ENCODE peak calls at places on chromosomes 2 and 18, in four cellular contexts. L, O, K and F are unnamed samples.

GRCh38 chr2:62578837-62579640 is 73.0 kb upstream of the TMEM17 start:
- DNase-seq in L (peak), O (no peak), K (no peak), F (no peak)

GRCh38 chr2:172229125-172229524 is 126.4 kb upstream of the DLX2 start:
- DNase-seq in L (no peak), O (no peak), K (no peak), F (no peak)

GRCh38 chr2:175807031-175807873 is 194.8 kb downstream of the LNPK start:
- DNase-seq in L (no peak), O (no peak), K (no peak), F (no peak)

GRCh38 chr2:98025481-98026037 is 29.8 kb upstream of the TMEM131 start:
- DNase-seq in L (no peak), O (no peak), K (no peak), F (no peak)

GRCh38 chr2:128318776-128319456 is at the start of gene HS6ST1:
- DNase-seq in L (peak), O (peak), K (peak), F (peak)

GRCh38 chr18:34707670-34708069 is 2.4 kb upstream of the DTNA start:
- DNase-seq in L (no peak), O (no peak), K (no peak), F (no peak)

GRCh38 chr2:109209412-109209811 is 80.4 kb downstream of the SH3RF3 start:
- DNase-seq in L (no peak), O (no peak), K (no peak), F (no peak)

GRCh38 chr2:41937464-41937861 is 110.4 kb upstream of the PKDCC start:
- DNase-seq in L (no peak), O (no peak), K (no peak), F (no peak)

GRCh38 chr2:134402385-134402784 is 148.5 kb downstream of the MGAT5 start:
- DNase-seq in L (peak), O (no peak), K (no peak), F (no peak)

GRCh38 chr2:127661949-127662510 is 13.3 kb downstream of the LIMS2 start:
- DNase-seq in L (no peak), O (no peak), K (no peak), F (no peak)

GRCh38 chr2:28394331-28394877 is 1.7 kb downstream of the FOSL2 start:
- DNase-seq in L (no peak), O (no peak), K (no peak), F (no peak)
- TF ChIP-seq POLR2AphosphoS5 in L (no peak), O (no peak), K (no peak), F (no peak)

DNA sequence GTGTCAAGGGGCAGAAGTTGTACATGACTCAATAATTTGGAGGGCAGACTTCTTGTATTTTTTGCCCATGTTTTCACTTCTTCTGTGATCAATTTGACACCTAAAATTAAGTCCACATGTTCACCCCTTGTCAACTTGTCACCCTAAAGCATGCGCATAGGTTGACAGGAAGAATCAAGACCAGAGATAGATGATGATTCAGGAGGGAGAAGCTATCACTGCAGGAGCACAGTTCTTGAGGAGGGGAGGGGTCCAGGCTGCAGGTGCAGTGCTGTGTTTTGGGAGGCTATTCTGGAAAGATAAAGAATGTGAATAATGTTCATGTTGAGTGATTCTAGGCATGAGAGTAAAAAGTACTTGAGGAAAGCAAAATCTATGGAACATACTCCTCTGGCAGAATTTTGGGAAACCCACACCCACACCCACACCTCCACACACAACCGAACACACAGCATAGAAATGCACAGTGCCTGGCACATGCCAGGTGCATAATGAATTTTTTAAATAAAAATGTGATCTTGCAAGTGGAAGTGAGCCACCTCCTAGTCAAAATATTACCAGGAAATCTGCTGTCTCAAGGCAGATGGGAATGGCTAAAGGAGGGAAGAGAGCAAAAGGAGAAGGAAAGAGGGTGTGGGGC is 249.2 kb upstream of the MEX3C start:
- DNase-seq in L (no peak), O (no peak), K (no peak), F (no peak)
- TF ChIP-seq TAF1 in L (no peak), O (no peak), K (no peak), F (no peak)

DNA sequence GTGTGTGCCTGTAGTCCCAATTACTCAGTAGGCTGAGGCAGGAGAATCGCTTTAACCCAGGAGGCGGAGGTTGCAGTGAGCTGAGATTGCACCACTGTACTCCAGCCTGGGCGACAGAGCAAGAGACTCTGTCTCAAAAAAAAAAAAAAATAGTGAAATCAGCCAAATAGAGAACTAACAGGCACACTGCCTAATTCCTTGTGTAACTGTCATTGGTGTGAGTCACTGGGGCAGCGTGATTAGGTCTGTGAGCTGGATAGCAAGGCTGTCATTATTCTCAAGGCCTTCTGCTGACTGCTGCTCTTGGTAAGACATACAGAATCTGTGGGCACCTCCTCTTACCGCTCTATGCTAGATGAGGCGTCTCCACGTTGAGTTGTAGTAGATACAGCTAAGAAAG is 270.3 kb downstream of the NEDD4L start:
- DNase-seq in L (peak), O (no peak), K (no peak), F (no peak)
- TF ChIP-seq POLR2A in L (no peak), O (no peak), K (no peak), F (no peak)

GRCh38 chr2:156435725-156436476 is at the start of gene GPD2:
- DNase-seq in L (no peak), O (peak), K (peak), F (peak)
- TF ChIP-seq POLR2AphosphoS5 in L (no peak), O (peak), K (peak), F (peak)

GRCh38 chr18:51668101-51668500 is 470.6 kb upstream of the MEX3C start:
- DNase-seq in L (peak), O (peak), K (peak), F (no peak)
- TF ChIP-seq TAF1 in L (no peak), O (no peak), K (no peak), F (no peak)

GRCh38 chr18:48952287-48953095 is 1.7 kb upstream of the SMAD7 start:
- DNase-seq in L (no peak), O (peak), K (no peak), F (no peak)

GRCh38 chr18:48949606-48950535 is 894 bp downstream of the SMAD7 start:
- DNase-seq in L (no peak), O (peak), K (no peak), F (no peak)

GRCh38 chr18:48950536-48951447 is at the start of gene SMAD7:
- DNase-seq in L (no peak), O (peak), K (no peak), F (no peak)

GRCh38 chr18:48953096-48953706 is 2.4 kb upstream of the SMAD7 start:
- DNase-seq in L (no peak), O (no peak), K (no peak), F (no peak)

GRCh38 chr18:48951448-48952286 is 902 bp upstream of the SMAD7 start:
- DNase-seq in L (peak), O (peak), K (peak), F (peak)
- TF ChIP-seq POLR2A in L (peak), O (no peak), K (no peak), F (peak)

DNA sequence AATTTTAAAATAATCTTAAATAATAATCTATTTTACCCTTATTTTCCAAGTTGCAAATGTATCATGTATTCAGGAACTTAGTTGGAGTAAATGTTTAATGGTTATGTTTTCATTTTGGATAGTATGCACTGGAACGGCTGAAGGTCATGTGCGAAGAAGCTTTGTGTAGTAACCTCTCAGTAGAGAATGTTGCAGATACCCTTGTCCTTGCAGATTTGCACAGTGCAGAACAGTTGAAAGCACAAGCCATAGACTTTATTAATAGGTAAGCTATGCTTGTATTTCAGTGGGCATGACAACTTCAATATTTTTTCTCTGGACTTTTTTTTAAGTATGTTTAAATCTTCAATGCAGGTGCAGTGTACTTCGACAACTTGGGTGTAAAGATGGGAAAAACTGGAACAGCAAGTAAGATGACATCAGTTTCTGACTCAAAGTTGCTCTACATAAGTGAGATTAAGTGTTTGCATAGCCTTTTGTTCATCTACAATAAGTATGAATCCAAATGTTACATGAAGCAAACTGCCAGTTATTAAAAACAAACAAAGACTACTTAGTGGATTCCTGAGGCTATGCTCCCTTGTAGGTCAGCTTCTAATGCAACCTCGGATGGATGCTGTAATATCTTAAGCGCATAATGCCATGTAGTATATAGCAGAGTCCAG is 63.1 kb downstream of the SPOPL start:
- DNase-seq in L (no peak), O (no peak), K (no peak), F (no peak)
- TF ChIP-seq POLR2AphosphoS5 in L (no peak), O (no peak), K (no peak), F (no peak)

DNA sequence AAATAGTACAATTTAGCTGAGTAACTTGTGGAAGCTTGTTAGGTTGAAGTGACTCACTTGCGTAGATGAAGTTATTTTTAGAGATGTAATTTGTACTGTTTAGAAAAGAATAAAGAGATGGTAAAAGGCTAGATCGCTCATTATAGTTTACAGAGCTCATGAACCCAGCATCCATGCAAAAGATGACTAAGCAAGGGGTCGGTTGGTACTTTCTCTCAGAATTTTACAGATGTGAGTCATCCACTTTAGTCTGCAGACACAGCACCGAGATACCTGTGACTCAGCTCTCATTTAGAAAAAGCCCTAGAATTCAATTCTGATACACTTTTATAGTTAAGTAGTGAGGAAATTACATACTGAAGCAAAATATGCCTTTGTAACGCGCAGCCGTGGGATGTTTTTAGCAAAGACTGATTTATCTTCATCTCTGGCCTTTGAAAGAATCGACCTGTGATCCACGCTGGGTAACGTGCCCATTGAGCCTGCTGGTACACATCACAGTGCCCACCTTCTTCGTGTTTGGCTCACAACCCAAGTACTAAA is 116.5 kb upstream of the FOSL2 start:
- DNase-seq in L (no peak), O (peak), K (no peak), F (no peak)
- TF ChIP-seq TAF1 in L (no peak), O (no peak), K (no peak), F (no peak)

DNA sequence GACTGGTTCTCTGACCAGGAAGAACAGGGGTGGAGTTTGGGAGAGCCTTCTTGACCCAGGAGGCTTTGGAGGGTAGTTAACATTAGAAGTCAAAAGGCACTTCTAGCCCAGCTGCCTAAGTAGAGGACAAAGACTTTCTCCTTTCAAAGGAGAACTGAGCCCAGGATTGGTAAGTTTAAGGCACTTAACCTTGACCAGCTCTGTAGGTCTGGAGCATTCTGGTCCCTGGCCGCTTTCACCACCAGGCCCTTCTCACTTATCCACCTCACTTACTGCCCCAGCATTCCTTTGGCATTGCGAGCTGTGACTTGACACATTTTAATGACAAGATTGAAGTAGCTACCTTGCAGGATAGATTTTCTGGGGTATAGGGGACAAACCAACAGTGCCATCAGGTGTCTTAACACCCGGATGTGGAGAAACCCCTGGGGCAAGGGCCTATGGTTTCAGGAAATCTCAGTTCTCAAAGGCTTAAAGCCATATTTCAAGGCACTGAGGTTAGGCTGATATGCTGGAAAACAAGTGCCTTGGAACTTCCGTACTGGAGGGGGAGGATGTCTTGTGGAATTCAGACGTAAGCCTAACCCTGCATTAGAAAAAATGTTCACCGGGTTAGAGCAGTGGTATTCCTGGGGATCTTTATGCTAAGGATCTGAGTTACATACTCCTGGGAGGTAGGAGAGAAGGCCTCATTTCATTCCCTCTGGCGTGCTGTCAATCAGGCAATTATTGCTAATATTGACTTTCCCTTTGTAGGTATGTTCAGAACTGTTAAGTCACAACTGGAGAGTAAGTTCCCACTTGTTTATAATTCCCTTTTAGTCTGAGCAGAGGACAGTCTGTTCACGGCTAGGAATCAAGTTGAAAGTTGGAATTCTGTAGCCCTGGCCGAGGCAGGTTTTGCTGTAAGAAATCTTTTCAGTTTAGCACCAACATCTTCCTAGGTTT is 4.3 kb downstream of the C2orf68 start:
- DNase-seq in L (peak), O (no peak), K (no peak), F (no peak)
- TF ChIP-seq POLR2A in L (peak), O (no peak), K (no peak), F (no peak)

GRCh38 chr2:159156834-159157233 is 129.7 kb downstream of the WDSUB1 start:
- DNase-seq in L (peak), O (no peak), K (no peak), F (no peak)

GRCh38 chr2:159153463-159153862 is 133.0 kb downstream of the WDSUB1 start:
- DNase-seq in L (no peak), O (no peak), K (no peak), F (no peak)

GRCh38 chr2:159155791-159156190 is 130.7 kb downstream of the WDSUB1 start:
- DNase-seq in L (no peak), O (no peak), K (no peak), F (no peak)

GRCh38 chr2:159157361-159158045 is 129.0 kb downstream of the WDSUB1 start:
- DNase-seq in L (no peak), O (no peak), K (no peak), F (no peak)

GRCh38 chr2:159155315-159155714 is 131.2 kb downstream of the WDSUB1 start:
- DNase-seq in L (no peak), O (no peak), K (no peak), F (no peak)
- TF ChIP-seq POLR2AphosphoS5 in L (no peak), O (no peak), K (no peak), F (no peak)